ENCODE peak calls at places on chromosomes 13 and 19, in four cellular contexts. T is adrenal gland; K is effector memory CD4-positive, alpha-beta T cell; V is CD4-positive, alpha-beta memory T cell. B is an unnamed sample.

GRCh38 chr19:9727644-9728043 is 40.9 kb downstream of the ZNF846 start:
- DNase-seq in T (no peak), K (no peak), V (no peak), B (no peak)

GRCh38 chr19:38564981-38565685 is 52.6 kb downstream of the MAP4K1 start:
- DNase-seq in T (no peak), K (no peak), V (peak; percentile 14), B (no peak)

GRCh38 chr13:34408635-34409034 is 533.4 kb upstream of the NBEA start:
- DNase-seq in T (no peak), K (no peak), V (no peak), B (no peak)

GRCh38 chr13:24209138-24209537 is 48.6 kb downstream of the SPATA13 start:
- DNase-seq in T (no peak), K (no peak), V (no peak), B (no peak)

GRCh38 chr13:76991432-76991795 is 467 bp upstream of the CLN5 start:
- DNase-seq in T (no peak), K (peak; percentile 81), V (peak; percentile 89), B (peak; percentile 86)

GRCh38 chr13:93244141-93244917 is 17.7 kb downstream of the GPC6 start:
- DNase-seq in T (peak; percentile 25), K (no peak), V (no peak), B (no peak)

GRCh38 chr19:3048190-3048533 is 14.1 kb downstream of the TLE5 start:
- DNase-seq in T (no peak), K (no peak), V (no peak), B (no peak)

GRCh38 chr19:48344892-48345291 is 18.8 kb downstream of the TMEM143 start:
- DNase-seq in T (no peak), K (no peak), V (no peak), B (no peak)

GRCh38 chr19:15563325-15563794 is 51.7 kb upstream of the CYP4F8 start:
- DNase-seq in T (peak; percentile 56), K (no peak), V (no peak), B (no peak)

GRCh38 chr19:58385313-58386165 is 1.5 kb upstream of the RPS5 start:
- DNase-seq in T (no peak), K (no peak), V (peak; percentile 17), B (peak; percentile 42)

GRCh38 chr19:37114001-37114400 is 35.8 kb downstream of the ZNF420 start:
- DNase-seq in T (no peak), K (no peak), V (no peak), B (no peak)

GRCh38 chr13:26502826-26503225 is 54.7 kb upstream of the WASF3 start:
- DNase-seq in T (no peak), K (no peak), V (no peak), B (no peak)

GRCh38 chr19:5973376-5973775 is 4.6 kb downstream of the RANBP3 start:
- DNase-seq in T (no peak), K (no peak), V (no peak), B (no peak)

GRCh38 chr13:111980146-111980929 is 86.6 kb upstream of the SOX1 start:
- DNase-seq in T (no peak), K (no peak), V (no peak), B (no peak)

GRCh38 chr19:40388486-40388885 is 1.5 kb downstream of the HIPK4 start:
- DNase-seq in T (no peak), K (no peak), V (no peak), B (no peak)

GRCh38 chr13:35723820-35724219 is 247.3 kb upstream of the MAB21L1 start:
- DNase-seq in T (no peak), K (no peak), V (no peak), B (no peak)

GRCh38 chr13:36108342-36108741 is 22.8 kb downstream of the DCLK1 start:
- DNase-seq in T (no peak), K (no peak), V (no peak), B (no peak)

GRCh38 chr19:1254530-1255185 is 6.3 kb downstream of the MIDN start:
- DNase-seq in T (no peak), K (no peak), V (no peak), B (no peak)
- H3K4me1 ChIP-seq in T (peaks cover 55% of the 10 kb centered on the region), K (peaks cover 72% of the 10 kb centered on the region), V (peaks cover 62% of the 10 kb centered on the region), B (peaks cover 74% of the 10 kb centered on the region)

GRCh38 chr19:53553865-53554791 is 16.2 kb downstream of the ZNF331 start:
- DNase-seq in T (peak; percentile 91), K (peak; percentile 90), V (peak; percentile 96), B (peak; percentile 91)
- H3K4me3 ChIP-seq in T (peak overlapping the region; percentile 40), K (peak overlapping the region; percentile 55), V (peak overlapping the region; percentile 66), B (peak overlapping the region; percentile 48)

DNA sequence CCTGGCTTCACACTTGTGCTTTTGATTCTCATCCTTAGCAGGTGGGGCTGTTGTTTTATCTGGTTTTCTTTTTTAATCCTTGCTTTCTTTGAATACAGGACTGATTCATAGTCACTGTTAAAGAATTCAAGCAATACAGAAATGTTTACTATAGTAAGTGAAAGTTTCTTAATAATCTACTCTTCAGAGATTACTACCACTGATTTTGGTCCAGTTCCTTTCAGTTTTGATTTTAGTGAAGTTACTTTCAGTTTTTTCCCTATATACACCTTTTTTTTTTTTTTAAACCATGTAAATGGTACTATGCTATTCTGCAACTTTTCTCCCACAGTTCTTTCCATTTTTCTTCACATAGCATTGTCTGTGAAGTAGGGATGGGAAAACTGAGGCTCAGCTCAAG is 53.6 kb downstream of the GATAD2A start:
- DNase-seq in T (no peak), K (no peak), V (peak; percentile 48), B (peak; percentile 54)
- H3K4me1 ChIP-seq in T (peaks cover 47% of the 10 kb centered on the region), K (peaks cover 74% of the 10 kb centered on the region), V (peaks cover 82% of the 10 kb centered on the region), B (peaks cover 79% of the 10 kb centered on the region)

GRCh38 chr19:46426035-46426505 is 2.7 kb downstream of the PNMA8C start:
- DNase-seq in T (peak; percentile 46), K (no peak), V (no peak), B (no peak)

GRCh38 chr19:46429999-46430398 is 1.3 kb upstream of the PNMA8C start:
- DNase-seq in T (no peak), K (no peak), V (no peak), B (no peak)

GRCh38 chr19:46426506-46427162 is 2.1 kb downstream of the PNMA8C start:
- DNase-seq in T (peak; percentile 86), K (no peak), V (no peak), B (peak; percentile 2)

GRCh38 chr19:46427518-46427917 is 1.2 kb downstream of the PNMA8C start:
- DNase-seq in T (peak; percentile 35), K (no peak), V (no peak), B (no peak)

GRCh38 chr19:46428278-46429141 is at the start of gene PNMA8C:
- DNase-seq in T (peak; percentile 90), K (no peak), V (peak; percentile 29), B (peak; percentile 12)
- H3K4me3 ChIP-seq in T (no peak within 1 kb of the TSS), K (peak within 1 kb of the TSS; percentile 22), V (peak within 1 kb of the TSS; percentile 35), B (no peak within 1 kb of the TSS)

GRCh38 chr19:13848811-13849241 is 28.1 kb upstream of the NANOS3 start:
- DNase-seq in T (no peak), K (no peak), V (no peak), B (no peak)
- H3K4me1 ChIP-seq in T (peaks cover 17% of the 10 kb centered on the region), K (peaks cover 56% of the 10 kb centered on the region), V (peaks cover 59% of the 10 kb centered on the region), B (peaks cover 55% of the 10 kb centered on the region)

DNA sequence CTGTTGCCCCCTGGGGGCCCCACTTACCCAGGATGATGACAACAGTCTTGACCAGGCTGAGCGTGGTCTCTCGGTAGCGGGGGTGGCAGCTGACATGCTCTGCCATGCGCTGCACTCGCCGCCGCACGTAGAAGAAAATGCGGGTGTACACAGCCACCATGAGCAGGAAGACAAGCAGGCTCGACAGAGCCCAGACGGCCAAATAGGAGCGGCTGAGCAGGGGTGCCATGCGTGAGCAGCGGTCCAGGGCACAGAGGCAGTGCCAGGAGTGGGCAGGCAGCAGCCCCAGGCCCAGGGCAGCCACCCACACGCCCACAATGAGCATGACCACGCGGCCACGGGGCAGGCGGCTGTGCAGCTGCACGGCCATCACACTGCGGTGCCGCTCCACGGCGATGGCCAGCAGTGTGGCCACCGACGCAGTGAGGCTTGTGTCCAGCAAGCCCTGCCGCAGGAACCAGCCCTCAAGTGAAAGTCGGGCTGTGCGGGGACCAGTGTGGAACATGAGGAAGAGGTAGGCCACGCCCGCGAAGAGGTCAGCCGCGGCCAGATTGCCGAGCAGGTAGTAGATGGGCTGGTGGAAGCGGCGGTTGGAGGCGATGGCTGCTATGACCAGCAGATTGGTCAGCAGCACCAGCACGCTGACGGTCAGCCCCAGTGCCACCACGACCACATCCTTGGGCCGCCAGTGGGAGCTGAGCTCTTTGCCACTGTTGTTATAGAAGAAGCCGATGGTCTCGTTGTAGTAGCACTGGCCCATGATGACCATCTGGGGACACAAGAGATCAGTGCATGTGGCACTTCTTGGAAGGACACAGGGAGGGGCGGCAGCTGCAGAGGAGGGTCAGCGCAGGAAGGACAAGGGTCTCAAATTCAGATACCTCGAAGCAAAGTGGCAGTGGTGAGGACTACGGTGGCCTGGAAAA is 1.2 kb downstream of the LPAR2 start:
- DNase-seq in T (no peak), K (no peak), V (no peak), B (no peak)
- H3K4me3 ChIP-seq in T (no peak overlapping the region), K (peak overlapping the region; percentile 68), V (peak overlapping the region; percentile 68), B (peak overlapping the region; percentile 84)

GRCh38 chr13:99071666-99072065 is 93.8 kb upstream of the DOCK9 start:
- DNase-seq in T (no peak), K (no peak), V (no peak), B (no peak)
- H3K4me1 ChIP-seq in T (peaks cover 7% of the 10 kb centered on the region), K (peaks cover 21% of the 10 kb centered on the region), V (peaks cover 53% of the 10 kb centered on the region), B (peaks cover 19% of the 10 kb centered on the region)

DNA sequence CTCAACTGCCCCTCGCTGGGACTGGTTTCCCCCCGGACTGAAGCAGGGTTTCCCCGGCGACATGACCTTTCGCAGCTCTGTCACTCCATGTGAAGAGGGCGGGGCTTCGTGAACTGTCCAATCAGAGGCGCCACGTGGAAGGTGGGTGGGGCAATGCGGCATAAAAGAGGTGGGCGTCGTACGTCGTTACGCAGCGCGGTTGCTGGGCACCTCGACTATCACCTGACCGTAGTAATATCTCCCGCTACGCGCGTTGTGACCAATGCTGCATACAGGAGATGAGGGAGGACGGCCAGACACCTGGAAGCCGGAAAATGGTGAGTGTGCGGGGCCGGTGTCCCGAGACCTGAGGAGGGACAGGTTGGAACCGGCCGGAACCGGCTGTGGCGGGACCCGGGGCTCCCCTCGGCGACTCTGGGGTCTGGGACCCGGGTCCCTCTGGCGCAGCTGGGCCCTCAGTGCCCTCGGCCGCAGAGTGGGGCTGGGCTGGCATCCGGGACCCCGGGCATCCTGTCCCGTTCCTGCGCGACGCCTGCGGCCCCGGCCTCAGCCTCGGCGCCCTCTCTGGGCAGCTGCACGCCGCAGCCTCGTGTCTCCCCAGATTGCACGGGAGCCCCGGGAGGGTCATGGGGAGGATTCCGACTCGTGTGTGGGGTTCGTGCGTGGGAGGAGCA is 32.1 kb downstream of the ZNF136 start:
- DNase-seq in T (peak; percentile 81), K (peak; percentile 24), V (peak; percentile 54), B (peak; percentile 39)
- H3K4me3 ChIP-seq in T (peak overlapping the region; percentile 30), K (peak overlapping the region; percentile 15), V (no peak overlapping the region), B (peak overlapping the region; percentile 32)

B was measured in CD4-positive, CD25-positive, alpha-beta regulatory T cell.